ENCODE peak calls at places on chromosomes 6 and 20, in four cellular contexts. V is mesendoderm; S is CD8-positive, alpha-beta T cell; P is sigmoid colon. E is an unnamed sample. For H3K4me1, the result is how much of the 10 kb centered on the place peaks cover.

GRCh38 chr20:63698739-63699465 is 2.5 kb downstream of the TNFRSF6B start:
- DNase-seq in V (peak), S (no peak), P (peak), E (no peak)

GRCh38 chr6:14498748-14499147 is 381.2 kb downstream of the CD83 start:
- DNase-seq in V (no peak), S (no peak), P (no peak), E (no peak)

GRCh38 chr6:166173292-166173951 is 5.8 kb upstream of the TBXT start:
- DNase-seq in V (peak), S (no peak), P (no peak), E (no peak)

GRCh38 chr20:43755851-43756250 is 29.0 kb upstream of the GTSF1L start:
- DNase-seq in V (no peak), S (no peak), P (no peak), E (no peak)

GRCh38 chr6:148293181-148293995 is 49.2 kb upstream of the SASH1 start:
- DNase-seq in V (no peak), S (no peak), P (no peak), E (no peak)

GRCh38 chr20:1874534-1875168 is 20.6 kb upstream of the SIRPA start:
- DNase-seq in V (no peak), S (no peak), P (no peak), E (no peak)

GRCh38 chr6:160967351-160967750 is 24.2 kb upstream of the MAP3K4 start:
- DNase-seq in V (no peak), S (no peak), P (no peak), E (no peak)

GRCh38 chr6:11424395-11425050 is 113.0 kb upstream of the TMEM170B start:
- DNase-seq in V (no peak), S (no peak), P (no peak), E (no peak)

GRCh38 chr6:146985111-146985510 is 219.1 kb upstream of the STXBP5 start:
- DNase-seq in V (no peak), S (no peak), P (no peak), E (no peak)

GRCh38 chr6:139172151-139172550 is 37.3 kb downstream of the HECA start:
- DNase-seq in V (no peak), S (no peak), P (no peak), E (no peak)

GRCh38 chr6:153511896-153512496 is 380.9 kb upstream of the RGS17 start:
- DNase-seq in V (peak), S (no peak), P (no peak), E (no peak)

GRCh38 chr6:156347251-156348049 is 429.7 kb upstream of the ARID1B start:
- DNase-seq in V (no peak), S (no peak), P (no peak), E (no peak)

DNA sequence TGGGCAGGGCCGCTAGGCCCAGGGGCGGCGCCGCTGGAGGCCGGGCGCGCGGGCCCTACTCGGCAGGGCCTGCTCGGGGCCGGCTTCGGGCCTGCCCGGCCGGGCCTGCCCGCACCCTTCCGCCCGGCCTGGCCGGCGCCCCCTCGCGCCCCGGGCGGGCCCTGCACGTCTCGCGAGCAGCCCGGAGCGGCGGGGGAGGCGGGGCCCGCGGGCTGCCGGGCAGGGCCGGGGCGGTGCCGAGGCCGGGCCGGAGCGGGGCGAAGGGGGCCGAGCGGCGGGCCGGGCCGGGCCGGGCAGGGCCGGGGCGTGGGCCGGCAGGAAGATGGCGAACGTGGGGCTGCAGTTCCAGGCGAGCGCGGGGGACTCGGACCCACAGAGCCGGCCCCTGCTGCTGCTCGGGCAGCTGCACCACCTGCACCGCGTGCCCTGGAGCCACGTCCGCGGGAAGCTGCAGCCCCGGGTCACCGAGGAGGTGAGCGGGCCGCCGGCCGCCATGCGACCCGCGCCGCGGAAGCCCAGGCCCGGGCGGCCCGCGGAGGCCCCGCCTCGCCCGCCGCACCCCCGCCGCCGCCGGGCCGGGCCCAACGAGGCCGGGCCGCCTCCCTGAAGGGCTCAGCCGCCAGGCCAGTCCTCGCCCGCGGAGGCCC is at the start of gene NPEPL1:
- DNase-seq in V (peak), S (peak), P (peak), E (peak)
- H3K27ac ChIP-seq in V (peak), S (peak), P (peak), E (peak)

GRCh38 chr6:167755461-167755860 is 71.2 kb upstream of the AFDN start:
- DNase-seq in V (no peak), S (no peak), P (peak), E (no peak)
- H3K4me1 ChIP-seq in V (under half), S (under half), P (under half), E (under half)

DNA sequence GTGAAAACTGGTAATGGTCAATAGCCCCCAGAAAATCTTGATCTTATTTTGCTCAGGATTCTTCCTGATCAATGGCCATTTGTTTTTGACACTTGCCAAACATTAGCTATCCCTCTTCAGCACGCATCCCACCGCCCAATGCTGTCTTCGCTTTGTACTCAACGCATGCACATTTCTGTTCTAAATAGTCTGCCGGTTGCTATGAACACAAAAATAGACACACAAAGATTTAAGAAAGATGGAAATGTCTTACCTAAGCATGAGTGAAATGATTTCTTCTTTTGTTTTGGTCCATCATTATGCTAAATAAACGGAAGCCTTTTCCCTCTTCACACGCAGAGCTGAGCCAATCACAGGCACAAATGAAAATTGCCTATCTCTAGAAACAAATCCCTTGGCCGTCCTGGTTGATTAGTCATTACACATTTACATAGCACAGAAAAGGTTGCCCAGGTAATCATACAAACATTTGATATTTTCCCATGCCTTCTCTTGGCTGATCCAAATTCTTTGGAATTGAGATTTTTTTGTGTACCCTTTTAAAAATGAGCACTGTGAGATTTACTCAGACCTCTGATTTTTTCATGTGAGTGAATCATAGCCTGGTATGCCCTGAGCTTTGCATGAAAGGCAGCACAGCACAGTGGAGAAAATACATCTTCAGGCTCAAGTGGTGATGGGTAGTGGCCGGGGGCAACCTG is 70.5 kb upstream of the FAM184A start:
- DNase-seq in V (peak), S (no peak), P (no peak), E (no peak)
- H3K27ac ChIP-seq in V (no peak), S (no peak), P (no peak), E (no peak)

GRCh38 chr20:46545827-46546138 is 4.7 kb downstream of the OCSTAMP start:
- DNase-seq in V (no peak), S (no peak), P (no peak), E (no peak)

GRCh38 chr20:46547995-46548394 is 2.5 kb downstream of the OCSTAMP start:
- DNase-seq in V (no peak), S (no peak), P (no peak), E (no peak)

GRCh38 chr20:46545077-46545826 is 5.2 kb downstream of the OCSTAMP start:
- DNase-seq in V (no peak), S (no peak), P (no peak), E (no peak)

GRCh38 chr20:46546936-46547335 is 3.5 kb downstream of the OCSTAMP start:
- DNase-seq in V (no peak), S (no peak), P (no peak), E (no peak)

DNA sequence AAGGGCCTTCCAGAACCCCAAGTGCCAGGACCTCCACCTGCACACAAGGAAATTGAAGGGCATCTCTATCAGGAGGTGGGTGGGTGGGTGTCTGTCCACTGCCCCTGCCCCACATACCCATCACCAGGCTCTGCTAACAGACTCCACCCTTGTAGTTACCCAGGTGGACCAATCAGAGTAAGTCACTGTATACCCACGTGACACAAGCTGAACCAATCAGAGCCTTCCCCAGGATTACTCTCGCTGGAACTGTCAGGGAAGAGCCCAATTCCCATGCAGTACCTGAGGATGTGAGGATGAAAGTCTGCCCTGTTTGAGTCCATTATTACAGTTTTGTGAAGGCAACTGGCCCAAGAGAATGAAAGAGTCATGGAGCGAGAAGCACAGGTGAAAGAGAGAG is 4.2 kb downstream of the OCSTAMP start:
- DNase-seq in V (peak), S (no peak), P (no peak), E (no peak)
- H3K4me1 ChIP-seq in V (under half), S (under half), P (under half), E (under half)

DNA sequence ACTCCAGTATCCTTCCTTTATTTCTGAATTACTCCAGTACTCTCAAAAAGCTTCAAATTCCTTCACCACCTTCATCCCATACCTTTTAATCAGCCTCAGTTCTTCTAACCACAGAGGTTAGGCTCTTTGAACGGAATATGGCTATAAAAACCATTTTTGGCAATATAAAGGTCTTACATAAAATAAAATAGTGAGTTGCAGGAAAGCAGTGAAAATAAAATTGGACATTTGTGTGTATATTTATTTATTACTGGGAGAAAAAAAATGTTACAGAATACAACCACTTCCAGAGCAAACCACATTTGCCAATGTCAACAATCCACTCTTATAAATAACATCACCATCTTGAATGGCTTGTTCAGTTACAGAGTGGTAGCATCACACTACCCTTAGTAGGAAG is 7.7 kb downstream of the HDDC2 start:
- DNase-seq in V (no peak), S (no peak), P (no peak), E (no peak)
- H3K27ac ChIP-seq in V (no peak), S (no peak), P (no peak), E (no peak)

GRCh38 chr6:109019911-109020310 is 74.7 kb downstream of the SESN1 start:
- DNase-seq in V (peak), S (no peak), P (no peak), E (peak)
- H3K4me1 ChIP-seq in V (under half), S (under half), P (under half), E (under half)

DNA sequence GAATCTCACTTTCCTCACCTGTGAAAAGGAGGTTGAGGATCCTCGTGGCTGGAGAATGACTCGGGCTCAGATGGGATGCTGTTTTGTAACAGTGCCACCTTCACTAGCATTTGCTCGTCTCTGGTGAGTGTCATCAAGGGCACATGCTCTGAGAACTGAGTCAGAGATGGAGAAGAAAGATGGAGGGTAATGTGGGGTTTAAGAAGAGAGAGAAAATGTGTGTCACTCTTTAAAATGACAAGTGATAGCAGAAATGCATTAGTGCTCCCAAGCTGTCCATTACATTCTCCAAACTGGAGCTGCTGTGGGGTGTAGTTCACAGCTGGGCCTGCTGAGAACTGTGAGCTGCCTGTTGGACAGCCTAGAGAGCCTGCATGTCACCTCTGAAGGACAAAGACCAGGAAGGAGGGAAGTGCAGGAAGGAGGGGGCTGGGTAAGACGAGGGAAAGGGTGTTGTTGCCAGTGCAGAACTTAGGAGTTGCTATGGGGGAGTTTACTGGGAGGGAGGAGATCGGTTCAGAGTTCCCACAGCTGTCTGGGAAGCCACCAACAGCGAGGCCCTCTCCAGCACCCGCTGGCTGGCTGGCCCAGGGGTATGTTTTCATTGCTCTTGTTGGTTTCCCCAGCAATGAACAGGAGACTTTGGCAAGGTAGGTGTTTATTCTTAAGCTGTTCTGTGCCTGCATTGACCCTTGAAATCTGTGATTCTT is 19.8 kb downstream of the GMPR start:
- DNase-seq in V (peak), S (no peak), P (no peak), E (no peak)
- H3K27ac ChIP-seq in V (peak), S (no peak), P (peak), E (no peak)

GRCh38 chr6:116158641-116159040 is 32.7 kb upstream of the COL10A1 start:
- DNase-seq in V (no peak), S (no peak), P (no peak), E (no peak)

GRCh38 chr6:116156405-116157326 is 30.7 kb upstream of the COL10A1 start:
- DNase-seq in V (no peak), S (no peak), P (no peak), E (no peak)

GRCh38 chr6:116157391-116157790 is 31.5 kb upstream of the COL10A1 start:
- DNase-seq in V (no peak), S (no peak), P (no peak), E (no peak)

GRCh38 chr6:116154887-116155286 is 29.0 kb upstream of the COL10A1 start:
- DNase-seq in V (no peak), S (no peak), P (no peak), E (no peak)

DNA sequence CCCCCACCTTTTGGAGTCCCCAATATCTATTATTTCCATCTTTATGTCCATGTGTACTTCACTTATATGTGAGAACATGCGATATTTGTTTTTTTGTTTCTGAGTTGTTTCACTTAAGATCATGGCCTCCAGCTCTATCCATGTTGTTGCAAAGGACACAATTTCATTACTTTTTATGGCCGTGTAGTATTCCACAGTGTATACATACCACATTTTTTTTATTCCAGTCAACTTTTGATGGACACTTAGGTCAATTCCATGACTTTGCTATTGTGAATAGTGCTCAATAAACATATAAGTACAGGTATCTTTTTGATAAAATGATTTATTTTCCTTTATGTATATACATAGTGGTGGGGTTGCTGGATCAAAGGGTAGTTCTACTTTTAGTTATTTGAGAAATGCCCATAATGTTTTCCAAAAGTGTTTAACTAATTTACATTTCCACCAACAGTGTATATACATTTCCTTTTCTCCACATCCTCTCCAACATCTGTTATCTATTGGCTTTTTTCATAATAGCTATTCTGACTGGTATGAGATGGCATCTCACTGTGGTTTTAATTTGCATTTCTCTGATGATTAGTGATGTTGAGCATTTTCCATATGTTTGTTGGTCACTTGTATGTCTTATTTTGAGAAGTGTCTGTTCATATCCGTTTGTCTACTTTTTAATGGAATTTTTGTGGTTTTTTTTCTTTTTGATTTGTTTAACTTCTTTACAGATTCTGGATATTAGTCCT is 34.0 kb upstream of the COL10A1 start:
- DNase-seq in V (no peak), S (no peak), P (no peak), E (no peak)
- H3K4me1 ChIP-seq in V (under half), S (under half), P (under half), E (under half)

E was measured in naive thymus-derived CD4-positive, alpha-beta T cell.